ENCODE peak calls at places on chromosomes 6 and 20, in five cellular contexts. One of them, this sample, is unnamed.
A peak's percentile ranks its signal among the peaks of the same experiment; 100 is the strongest.

GRCh38 chr20:23205656-23206055 is 119.5 kb upstream of the CD93 start:
- DNase-seq in ovary: no peak
- DNase-seq in thoracic aorta: peak; percentile 68
- DNase-seq in H1: peak; percentile 54
- DNase-seq in colonic mucosa: peak; percentile 65
- DNase-seq in this sample: peak; percentile 42

GRCh38 chr6:167227984-167228383 is 63.1 kb upstream of the UNC93A start:
- DNase-seq in colonic mucosa: no peak
- DNase-seq in ovary: no peak
- DNase-seq in thoracic aorta: no peak
- DNase-seq in H1: peak; percentile 60
- DNase-seq in this sample: no peak

GRCh38 chr20:10134176-10134575 is 84.5 kb upstream of the SNAP25 start:
- DNase-seq in colonic mucosa: no peak
- DNase-seq in H1: no peak
- DNase-seq in thoracic aorta: no peak
- DNase-seq in ovary: no peak
- DNase-seq in this sample: no peak

GRCh38 chr6:135876048-135876447 is 24.5 kb downstream of the PDE7B start:
- DNase-seq in colonic mucosa: no peak
- DNase-seq in H1: no peak
- DNase-seq in ovary: no peak
- DNase-seq in thoracic aorta: no peak
- DNase-seq in this sample: no peak

GRCh38 chr20:49973964-49974363 is 8.8 kb upstream of the SNAI1 start:
- DNase-seq in thoracic aorta: no peak
- DNase-seq in ovary: no peak
- DNase-seq in H1: no peak
- DNase-seq in colonic mucosa: no peak
- DNase-seq in this sample: no peak

GRCh38 chr6:8102122-8102958 is at the start of gene EEF1E1:
- DNase-seq in ovary: peak; percentile 94
- DNase-seq in thoracic aorta: peak; percentile 86
- DNase-seq in colonic mucosa: peak; percentile 99
- DNase-seq in H1: peak; percentile 89
- DNase-seq in this sample: peak; percentile 96

GRCh38 chr6:79707621-79708020 is 76.5 kb downstream of the SH3BGRL2 start:
- DNase-seq in ovary: no peak
- DNase-seq in thoracic aorta: no peak
- DNase-seq in H1: no peak
- DNase-seq in colonic mucosa: no peak
- DNase-seq in this sample: no peak

GRCh38 chr20:19673575-19673974 is 84.5 kb upstream of the RIN2 start:
- DNase-seq in H1: no peak
- DNase-seq in ovary: no peak
- DNase-seq in colonic mucosa: no peak
- DNase-seq in thoracic aorta: no peak
- DNase-seq in this sample: no peak

GRCh38 chr6:100103194-100103593 is 109.2 kb upstream of the MCHR2 start:
- DNase-seq in colonic mucosa: no peak
- DNase-seq in ovary: no peak
- DNase-seq in thoracic aorta: no peak
- DNase-seq in H1: no peak
- DNase-seq in this sample: no peak

GRCh38 chr6:3625161-3625979 is 126.1 kb downstream of the PXDC1 start:
- DNase-seq in H1: peak; percentile 48
- DNase-seq in ovary: no peak
- DNase-seq in colonic mucosa: no peak
- DNase-seq in thoracic aorta: no peak
- DNase-seq in this sample: no peak

GRCh38 chr6:81138236-81138635 is 614.2 kb downstream of the TENT5A start:
- DNase-seq in ovary: no peak
- DNase-seq in colonic mucosa: no peak
- DNase-seq in H1: no peak
- DNase-seq in thoracic aorta: no peak
- DNase-seq in this sample: no peak

GRCh38 chr6:7932625-7933024 is 22.0 kb upstream of the TXNDC5 start:
- DNase-seq in thoracic aorta: no peak
- DNase-seq in colonic mucosa: no peak
- DNase-seq in ovary: no peak
- DNase-seq in H1: no peak
- DNase-seq in this sample: no peak

GRCh38 chr20:50294164-50295088 is 103.8 kb downstream of the CEBPB start:
- DNase-seq in H1: no peak
- DNase-seq in thoracic aorta: no peak
- DNase-seq in colonic mucosa: no peak
- DNase-seq in ovary: no peak
- DNase-seq in this sample: no peak

GRCh38 chr20:39944861-39945260 is 744.2 kb downstream of the MAFB start:
- DNase-seq in colonic mucosa: no peak
- DNase-seq in H1: no peak
- DNase-seq in thoracic aorta: no peak
- DNase-seq in ovary: no peak
- DNase-seq in this sample: no peak

GRCh38 chr6:89359561-89359960 is 7.0 kb upstream of the UBE2J1 start:
- DNase-seq in H1: no peak
- DNase-seq in colonic mucosa: no peak
- DNase-seq in thoracic aorta: no peak
- DNase-seq in ovary: no peak
- DNase-seq in this sample: no peak

GRCh38 chr20:8996817-8997512 is 71.9 kb upstream of the PLCB4 start:
- DNase-seq in colonic mucosa: no peak
- DNase-seq in ovary: no peak
- DNase-seq in thoracic aorta: no peak
- DNase-seq in H1: no peak
- DNase-seq in this sample: no peak

GRCh38 chr6:3751730-3752537 is 421 bp upstream of the PXDC1 start:
- DNase-seq in thoracic aorta: peak; percentile 60
- DNase-seq in H1: peak; percentile 82
- DNase-seq in ovary: peak; percentile 93
- DNase-seq in colonic mucosa: peak; percentile 78
- DNase-seq in this sample: peak; percentile 84

GRCh38 chr20:46770330-46771194 is 61.1 kb downstream of the SLC2A10 start:
- DNase-seq in thoracic aorta: no peak
- DNase-seq in ovary: no peak
- DNase-seq in colonic mucosa: no peak
- DNase-seq in H1: no peak
- DNase-seq in this sample: no peak

GRCh38 chr6:20692023-20692422 is 157.8 kb downstream of the CDKAL1 start:
- DNase-seq in ovary: no peak
- DNase-seq in colonic mucosa: no peak
- DNase-seq in thoracic aorta: no peak
- DNase-seq in H1: no peak
- DNase-seq in this sample: no peak

GRCh38 chr6:170096191-170096802 is 194.6 kb downstream of the DLL1 start:
- DNase-seq in H1: peak; percentile 41
- DNase-seq in thoracic aorta: no peak
- DNase-seq in ovary: no peak
- DNase-seq in colonic mucosa: no peak
- DNase-seq in this sample: peak; percentile 2

GRCh38 chr20:54062812-54063280 is 7.5 kb downstream of the BCAS1 start:
- DNase-seq in colonic mucosa: no peak
- DNase-seq in thoracic aorta: no peak
- DNase-seq in H1: no peak
- DNase-seq in ovary: no peak
- DNase-seq in this sample: no peak

GRCh38 chr20:46246527-46246926 is 61.8 kb downstream of the CDH22 start:
- DNase-seq in ovary: no peak
- DNase-seq in colonic mucosa: no peak
- DNase-seq in thoracic aorta: no peak
- DNase-seq in H1: no peak
- DNase-seq in this sample: no peak

GRCh38 chr6:87755697-87756671 is 54.0 kb upstream of the AKIRIN2 start:
- DNase-seq in ovary: no peak
- DNase-seq in H1: no peak
- DNase-seq in colonic mucosa: no peak
- DNase-seq in thoracic aorta: no peak
- DNase-seq in this sample: no peak

GRCh38 chr6:46279874-46280273 is 109.1 kb upstream of the ENPP5 start:
- DNase-seq in thoracic aorta: no peak
- DNase-seq in ovary: no peak
- DNase-seq in colonic mucosa: no peak
- DNase-seq in H1: no peak
- DNase-seq in this sample: no peak

GRCh38 chr6:11039040-11039439 is 5.1 kb downstream of the ELOVL2 start:
- DNase-seq in colonic mucosa: no peak
- DNase-seq in H1: no peak
- DNase-seq in thoracic aorta: no peak
- DNase-seq in ovary: no peak
- DNase-seq in this sample: no peak

GRCh38 chr20:40320612-40321011 is 368.4 kb downstream of the MAFB start:
- DNase-seq in H1: no peak
- DNase-seq in thoracic aorta: no peak
- DNase-seq in ovary: no peak
- DNase-seq in colonic mucosa: no peak
- DNase-seq in this sample: no peak

GRCh38 chr6:108174371-108175175 is 8.8 kb downstream of the NR2E1 start:
- DNase-seq in H1: peak; percentile 82
- DNase-seq in thoracic aorta: no peak
- DNase-seq in ovary: no peak
- DNase-seq in colonic mucosa: no peak
- DNase-seq in this sample: no peak

GRCh38 chr6:139375239-139376053 is 998 bp upstream of the CITED2 start:
- DNase-seq in ovary: peak; percentile 93
- DNase-seq in colonic mucosa: peak; percentile 94
- DNase-seq in thoracic aorta: peak; percentile 41
- DNase-seq in H1: peak; percentile 91
- DNase-seq in this sample: peak; percentile 93

DNA sequence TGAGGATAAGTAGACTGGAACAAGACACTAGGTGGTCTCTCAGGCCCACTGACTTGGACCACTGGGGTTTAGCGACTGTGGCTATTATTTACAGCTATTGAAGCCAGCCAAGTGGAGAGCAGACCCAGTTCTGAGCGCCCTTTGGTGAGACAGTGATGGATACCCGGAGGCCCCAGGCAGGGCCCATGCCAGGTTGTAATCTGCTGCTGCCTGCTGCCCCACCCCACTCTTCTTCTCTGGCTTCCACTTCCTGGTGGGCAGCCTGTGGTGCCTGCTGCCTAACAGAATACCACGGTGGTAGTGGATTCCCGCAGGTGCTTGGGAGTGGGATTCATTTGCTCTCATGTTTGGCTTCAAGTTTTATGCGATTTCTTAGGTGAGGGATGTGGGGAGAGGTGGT is 570 bp downstream of the RAB44 start:
- DNase-seq in ovary: no peak
- DNase-seq in thoracic aorta: no peak
- DNase-seq in colonic mucosa: no peak
- DNase-seq in H1: no peak
- DNase-seq in this sample: no peak
- H3K4me1 ChIP-seq in ovary: no peaks in the 10 kb centered on the region
- H3K4me1 ChIP-seq in thoracic aorta: no peaks in the 10 kb centered on the region
- H3K4me1 ChIP-seq in colonic mucosa: no peaks in the 10 kb centered on the region
- H3K4me1 ChIP-seq in H1: no peaks in the 10 kb centered on the region
- H3K4me1 ChIP-seq in this sample: no peaks in the 10 kb centered on the region

GRCh38 chr6:33908025-33908424 is 104.2 kb upstream of the MLN start:
- DNase-seq in H1: no peak
- DNase-seq in ovary: no peak
- DNase-seq in thoracic aorta: no peak
- DNase-seq in colonic mucosa: no peak
- DNase-seq in this sample: no peak

GRCh38 chr6:33906413-33906812 is 102.6 kb upstream of the MLN start:
- DNase-seq in thoracic aorta: no peak
- DNase-seq in colonic mucosa: no peak
- DNase-seq in H1: no peak
- DNase-seq in ovary: no peak
- DNase-seq in this sample: no peak

GRCh38 chr6:33909737-33910136 is 105.9 kb upstream of the MLN start:
- DNase-seq in ovary: no peak
- DNase-seq in thoracic aorta: no peak
- DNase-seq in colonic mucosa: no peak
- DNase-seq in H1: no peak
- DNase-seq in this sample: no peak

GRCh38 chr6:33905081-33905609 is 101.3 kb upstream of the MLN start:
- DNase-seq in H1: no peak
- DNase-seq in thoracic aorta: no peak
- DNase-seq in ovary: no peak
- DNase-seq in colonic mucosa: no peak
- DNase-seq in this sample: no peak

DNA sequence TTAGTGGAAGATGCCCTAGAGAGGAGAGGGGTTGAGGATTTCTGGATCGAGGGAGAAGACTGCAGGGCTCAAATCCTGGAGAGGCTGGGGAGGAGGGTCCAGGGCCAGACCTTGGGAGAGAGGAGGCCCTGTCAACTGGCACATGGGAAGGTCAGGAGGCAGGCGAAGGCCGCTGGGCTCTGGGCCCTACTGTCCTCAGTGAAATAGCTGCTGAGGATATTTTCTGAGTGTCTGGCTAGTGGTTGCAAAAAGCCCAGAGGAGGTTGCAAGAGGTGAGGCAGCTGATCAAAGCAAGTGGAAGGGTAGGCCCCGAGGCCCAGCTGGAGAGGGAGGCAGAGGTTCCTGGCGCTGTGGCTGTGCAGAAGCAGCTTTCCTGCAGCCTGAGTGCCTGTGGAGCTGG is 103.4 kb upstream of the MLN start:
- DNase-seq in thoracic aorta: no peak
- DNase-seq in ovary: no peak
- DNase-seq in H1: no peak
- DNase-seq in colonic mucosa: no peak
- DNase-seq in this sample: no peak
- H3K27me3 ChIP-seq in thoracic aorta: no peaks in the 10 kb centered on the region
- H3K27me3 ChIP-seq in ovary: no peaks in the 10 kb centered on the region
- H3K27me3 ChIP-seq in H1: no peaks in the 10 kb centered on the region
- H3K27me3 ChIP-seq in colonic mucosa: no peaks in the 10 kb centered on the region
- H3K27me3 ChIP-seq in this sample: no peaks in the 10 kb centered on the region

DNA sequence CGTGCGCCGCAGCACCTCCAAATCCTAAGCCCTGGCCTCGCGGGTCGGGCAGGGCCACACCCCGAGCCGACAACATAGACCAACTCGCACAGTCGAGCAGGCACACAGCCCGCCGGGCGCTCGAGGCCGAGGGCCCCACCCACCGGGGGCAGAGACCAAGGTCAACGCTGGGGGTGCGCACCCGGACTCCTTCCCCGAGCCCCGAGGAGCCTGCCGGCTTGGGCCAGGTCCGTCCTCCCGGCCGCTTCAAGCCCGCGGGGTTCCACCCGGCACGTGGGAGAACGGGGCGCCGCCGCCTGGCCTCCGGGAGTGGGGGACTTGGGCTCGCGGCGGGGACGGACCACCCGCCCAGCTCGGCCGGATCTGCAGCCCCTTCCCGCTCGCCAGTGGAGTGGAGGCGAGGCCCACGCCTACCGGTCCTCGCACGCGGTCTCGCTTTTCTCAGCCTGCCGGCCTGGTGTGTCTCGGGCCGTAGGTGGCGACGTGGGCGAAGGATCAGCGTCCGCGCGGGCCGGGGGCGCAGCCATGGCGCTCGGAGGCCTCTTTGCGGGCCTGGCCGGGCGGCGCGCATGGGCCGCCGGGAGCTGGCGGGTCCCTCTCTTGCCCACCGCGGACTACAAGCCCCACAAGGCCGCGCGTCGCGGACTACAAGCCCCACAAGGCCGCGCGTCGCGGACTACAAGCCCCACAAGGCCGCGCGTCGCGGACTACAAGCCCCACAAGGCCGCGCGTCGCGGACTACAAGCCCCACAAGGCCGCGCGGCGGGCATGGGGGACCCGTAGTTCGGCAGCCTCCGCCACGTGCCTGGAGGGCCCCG is at the start of gene UCKL1:
- DNase-seq in colonic mucosa: peak; percentile 91
- DNase-seq in ovary: peak; percentile 95
- DNase-seq in thoracic aorta: peak; percentile 70
- DNase-seq in H1: peak; percentile 91
- DNase-seq in this sample: peak; percentile 96
- H3K4me1 ChIP-seq in colonic mucosa: peaks cover 25% of the 10 kb centered on the region
- H3K4me1 ChIP-seq in ovary: peaks cover 31% of the 10 kb centered on the region
- H3K4me1 ChIP-seq in thoracic aorta: peaks cover 31% of the 10 kb centered on the region
- H3K4me1 ChIP-seq in H1: peaks cover 19% of the 10 kb centered on the region
- H3K4me1 ChIP-seq in this sample: peaks cover 3% of the 10 kb centered on the region

GRCh38 chr20:43940518-43941225 is 26.0 kb downstream of the TOX2 start:
- DNase-seq in thoracic aorta: no peak
- DNase-seq in ovary: no peak
- DNase-seq in colonic mucosa: no peak
- DNase-seq in H1: no peak
- DNase-seq in this sample: no peak
- H3K27me3 ChIP-seq in thoracic aorta: no peaks in the 10 kb centered on the region
- H3K27me3 ChIP-seq in ovary: no peaks in the 10 kb centered on the region
- H3K27me3 ChIP-seq in colonic mucosa: no peaks in the 10 kb centered on the region
- H3K27me3 ChIP-seq in H1: no peaks in the 10 kb centered on the region
- H3K27me3 ChIP-seq in this sample: no peaks in the 10 kb centered on the region